ENCODE peak calls at places on chromosome X, in nine cellular contexts. N is effector CD4-positive, alpha-beta T cell; R is EH; E is T-helper 17 cell; D is T-helper 1 cell; F is cardiac fibroblast; T is thoracic aorta; U is effector memory CD4-positive, alpha-beta T cell; P is brain microvascular endothelial cell. Z is an unnamed sample.
A peak's percentile ranks its signal among the peaks of the same experiment; 100 is the strongest.

GRCh38 chrX:31383991-31384390 is 312.1 kb upstream of the FTHL17 start:
- DNase-seq in E (no peak), P (no peak), N (no peak), F (no peak), T (no peak), R (no peak), D (no peak), U (no peak), Z (no peak)

GRCh38 chrX:103210056-103210455 is 4.9 kb upstream of the BEX4 start:
- DNase-seq in R (no peak), T (no peak), E (no peak), U (no peak), F (no peak), D (no peak), P (no peak), N (no peak), Z (no peak)

GRCh38 chrX:71454222-71454621 is 78.7 kb upstream of the OGT start:
- DNase-seq in U (no peak), R (peak; percentile 43), T (no peak), F (peak; percentile 12), N (no peak), P (peak; percentile 50), E (no peak), D (no peak), Z (no peak)

GRCh38 chrX:47644557-47645091 is 5.7 kb downstream of the ELK1 start:
- DNase-seq in T (no peak), F (peak; percentile 60), R (peak; percentile 55), U (no peak), P (no peak), E (no peak), D (no peak), N (no peak), Z (no peak)

GRCh38 chrX:49237060-49237459 is 1.8 kb downstream of the CCDC22 start:
- DNase-seq in F (no peak), U (no peak), T (no peak), P (no peak), D (no peak), E (no peak), R (no peak), N (no peak), Z (no peak)

GRCh38 chrX:15143050-15143824 is 126.6 kb downstream of the ASB9 start:
- DNase-seq in F (peak; percentile 48), T (no peak), N (peak; percentile 39), R (peak; percentile 34), D (peak; percentile 42), U (no peak), E (peak; percentile 10), P (peak; percentile 9), Z (peak; percentile 29)

GRCh38 chrX:1205681-1206611 is 6.5 kb downstream of the CRLF2 start:
- DNase-seq in E (no peak), F (peak; percentile 39), T (no peak), N (no peak), D (peak; percentile 84), P (peak; percentile 68), R (peak; percentile 80), U (no peak), Z (peak; percentile 79)

GRCh38 chrX:118839334-118839958 is 15.8 kb downstream of the ZCCHC12 start:
- DNase-seq in D (peak; percentile 28), N (peak; percentile 43), U (peak; percentile 26), P (peak; percentile 31), T (peak; percentile 18), E (peak; percentile 41), F (peak; percentile 54), R (peak; percentile 42), Z (peak; percentile 5)

GRCh38 chrX:71225661-71226060 is 2.6 kb downstream of the GJB1 start:
- DNase-seq in N (no peak), F (no peak), R (peak; percentile 35), U (no peak), T (no peak), E (no peak), P (no peak), D (no peak), Z (no peak)

GRCh38 chrX:115330498-115331138 is 41.1 kb downstream of the LUZP4 start:
- DNase-seq in U (no peak), R (peak; percentile 72), E (no peak), D (peak; percentile 33), N (no peak), P (peak; percentile 42), F (peak; percentile 81), T (no peak), Z (peak; percentile 15)

GRCh38 chrX:41002021-41002420 is 83.2 kb upstream of the USP9X start:
- DNase-seq in N (no peak), U (no peak), D (no peak), R (no peak), P (no peak), T (no peak), F (no peak), E (no peak), Z (no peak)

GRCh38 chrX:34629572-34629971 is 27.5 kb downstream of the TMEM47 start:
- DNase-seq in F (peak; percentile 24), E (no peak), T (no peak), P (no peak), D (no peak), R (peak; percentile 77), N (no peak), U (no peak), Z (no peak)

GRCh38 chrX:31165241-31166035 is 93.6 kb upstream of the FTHL17 start:
- DNase-seq in N (no peak), E (no peak), P (peak; percentile 60), R (peak; percentile 60), T (no peak), U (no peak), D (no peak), F (peak; percentile 72), Z (peak; percentile 79)

GRCh38 chrX:133645977-133646750 is 230.9 kb upstream of the GPC4 start:
- DNase-seq in N (no peak), P (peak; percentile 9), U (no peak), T (no peak), F (peak; percentile 89), D (no peak), E (no peak), R (no peak), Z (no peak)

GRCh38 chrX:121579016-121579760 is 531.8 kb downstream of the GLUD2 start:
- DNase-seq in D (peak; percentile 8), N (no peak), R (peak; percentile 17), T (no peak), U (no peak), P (peak; percentile 3), F (peak; percentile 49), E (no peak), Z (no peak)

GRCh38 chrX:73944582-73944947 is 359.4 kb upstream of the ZCCHC13 start:
- DNase-seq in T (no peak), R (peak; percentile 21), F (peak; percentile 6), E (no peak), P (no peak), D (no peak), U (no peak), N (no peak), Z (no peak)

GRCh38 chrX:283115-283845 is 2.1 kb downstream of the PLCXD1 start:
- DNase-seq in D (peak; percentile 91), T (peak; percentile 76), N (peak; percentile 87), R (peak; percentile 87), P (peak; percentile 89), E (peak; percentile 81), F (peak; percentile 86), U (peak; percentile 76), Z (peak; percentile 90)

GRCh38 chrX:45472968-45473367 is 272.3 kb upstream of the DIPK2B start:
- DNase-seq in T (no peak), R (peak; percentile 82), P (no peak), D (no peak), F (peak; percentile 12), N (no peak), U (no peak), E (no peak), Z (no peak)

GRCh38 chrX:96372313-96373046 is 312.2 kb upstream of the DIAPH2 start:
- DNase-seq in D (no peak), F (peak; percentile 77), E (no peak), R (peak; percentile 64), T (no peak), U (no peak), P (peak; percentile 22), N (no peak), Z (no peak)

GRCh38 chrX:103175944-103176753 is 38.8 kb upstream of the BEX4 start:
- DNase-seq in U (peak; percentile 1), D (peak; percentile 24), T (peak; percentile 2), E (peak; percentile 17), R (peak; percentile 51), P (peak; percentile 58), N (peak; percentile 44), F (peak; percentile 61), Z (no peak)

GRCh38 chrX:77733342-77733741 is 52.7 kb downstream of the ATRX start:
- DNase-seq in E (no peak), F (no peak), N (no peak), T (no peak), U (no peak), R (no peak), P (no peak), D (no peak), Z (no peak)

GRCh38 chrX:149903889-149904748 is 23.1 kb downstream of the MAGEA8 start:
- DNase-seq in T (no peak), N (no peak), U (no peak), E (no peak), F (peak; percentile 24), R (peak; percentile 3), P (peak; percentile 14), D (no peak), Z (no peak)

GRCh38 chrX:18674417-18674787 is 2.5 kb upstream of the RS1 start:
- DNase-seq in R (no peak), F (no peak), N (peak; percentile 12), T (no peak), D (no peak), E (no peak), U (no peak), P (no peak), Z (no peak)

GRCh38 chrX:46735625-46736024 is 23.3 kb downstream of the SLC9A7 start:
- DNase-seq in E (no peak), T (no peak), R (no peak), F (no peak), D (no peak), U (no peak), N (no peak), P (no peak), Z (no peak)

Z was measured in NCI-H226.